ENCODE peak calls at places on chromosomes 13 and 19, in ten cellular contexts. V is neural crest cell; B is CD4-positive, CD25-positive, alpha-beta regulatory T cell; Z is HAP-1; C is T-helper 2 cell; R is Right ventricle myocardium superior; D is H9; L is aorta; G is activated CD8-positive, alpha-beta memory T cell treated with anti-CD3 and anti-CD28 coated beads for 4 hours; O is stimulated activated CD4-positive, alpha-beta T cell treated with anti-CD3 and anti-CD28 coated beads, Interleukin-4, amount 100 ng/mL, for 4 hours. K is an unnamed sample.

GRCh38 chr19:47781590-47782318 is 3.3 kb downstream of the SELENOW start:
- DNase-seq in V (no peak), B (no peak), Z (no peak), C (no peak), R (peak; percentile 63), D (no peak), L (peak; percentile 69), G (no peak), O (no peak), K (no peak)

GRCh38 chr19:18488838-18489626 is 32.8 kb downstream of the ELL start:
- DNase-seq in V (peak; percentile 53), B (no peak), Z (peak; percentile 54), C (no peak), R (peak; percentile 58), D (peak; percentile 78), L (no peak), G (no peak), O (no peak), K (no peak)

GRCh38 chr19:52351512-52351911 is 15.5 kb downstream of the ZNF610 start:
- DNase-seq in V (peak; percentile 10), B (no peak), Z (no peak), C (no peak), R (no peak), D (peak; percentile 85), L (no peak), G (no peak), O (no peak), K (no peak)

GRCh38 chr19:42042455-42043170 is 27.4 kb downstream of the GRIK5 start:
- DNase-seq in V (no peak), B (no peak), Z (no peak), C (no peak), R (no peak), D (no peak), L (no peak), G (no peak), O (no peak), K (no peak)

GRCh38 chr19:6161271-6161850 is 25.9 kb downstream of the ACSBG2 start:
- DNase-seq in V (no peak), B (peak; percentile 81), Z (peak; percentile 55), C (peak; percentile 83), R (peak; percentile 37), D (peak; percentile 77), L (no peak), G (peak; percentile 28), O (peak; percentile 59), K (peak; percentile 22)

GRCh38 chr19:9040131-9040530 is 29.9 kb upstream of the MUC16 start:
- DNase-seq in V (no peak), B (no peak), Z (no peak), C (no peak), R (no peak), D (no peak), L (no peak), G (no peak), O (no peak), K (no peak)

GRCh38 chr19:28553005-28553404 is 659.9 kb downstream of the UQCRFS1 start:
- DNase-seq in V (no peak), B (no peak), Z (no peak), C (no peak), R (no peak), D (peak; percentile 5), L (no peak), G (no peak), O (no peak), K (no peak)

GRCh38 chr19:57720878-57721277 is 6.5 kb downstream of the ZNF671 start:
- DNase-seq in V (no peak), B (no peak), Z (no peak), C (no peak), R (no peak), D (no peak), L (no peak), G (no peak), O (no peak), K (no peak)

GRCh38 chr19:38808741-38809140 is 4.0 kb downstream of the LGALS4 start:
- DNase-seq in V (no peak), B (no peak), Z (no peak), C (no peak), R (no peak), D (no peak), L (no peak), G (no peak), O (no peak), K (no peak)

GRCh38 chr19:8304841-8305621 is 3.1 kb downstream of the CD320 start:
- DNase-seq in V (peak; percentile 50), B (no peak), Z (peak; percentile 87), C (no peak), R (no peak), D (peak; percentile 93), L (peak; percentile 44), G (no peak), O (no peak), K (no peak)

GRCh38 chr13:44379885-44380284 is 6.3 kb downstream of the SERP2 start:
- DNase-seq in V (no peak), B (no peak), Z (no peak), C (no peak), R (no peak), D (no peak), L (no peak), G (no peak), O (no peak), K (no peak)

GRCh38 chr19:6817179-6817578 is 44.7 kb downstream of the VAV1 start:
- DNase-seq in V (no peak), B (no peak), Z (no peak), C (no peak), R (no peak), D (no peak), L (no peak), G (no peak), O (no peak), K (no peak)

K was measured in activated gamma-delta T cell treated with anti-CD3 and anti-CD28 coated beads, Interleukin-2, amount 50 U/mL, for 16 hours.